ENCODE peak calls at places on chromosomes 12 and 14, in four cellular contexts. Z is NCI-H1105, K is NCI-H1694, T is mucosa of descending colon. J is an unnamed sample.

GRCh38 chr14:55052259-55052930 is 948 bp downstream of the MAPK1IP1L start:
- DNase-seq in Z (no peak), K (no peak), T (no peak), J (no peak)

GRCh38 chr12:11130999-11131398 is 3.4 kb downstream of the TAS2R30 start:
- DNase-seq in Z (no peak), K (no peak), T (no peak), J (no peak)

GRCh38 chr12:27344760-27345159 is 12.1 kb downstream of the BMAL2 start:
- DNase-seq in Z (no peak), K (no peak), T (no peak), J (no peak)

GRCh38 chr12:97452839-97453238 is 9.8 kb upstream of the RMST start:
- DNase-seq in Z (no peak), K (no peak), T (no peak), J (no peak)

GRCh38 chr12:79128956-79129355 is 264.4 kb downstream of the SYT1 start:
- DNase-seq in Z (no peak), K (no peak), T (no peak), J (no peak)

GRCh38 chr12:119180380-119181040 is 1.8 kb downstream of the HSPB8 start:
- DNase-seq in Z (no peak), K (no peak), T (no peak), J (no peak)

GRCh38 chr14:102504302-102504950 is 5.2 kb downstream of the ANKRD9 start:
- DNase-seq in Z (no peak), K (no peak), T (no peak), J (no peak)

GRCh38 chr14:35117112-35117511 is 4.7 kb downstream of the PPP2R3C start:
- DNase-seq in Z (no peak), K (no peak), T (no peak), J (no peak)

GRCh38 chr14:104891664-104892500 is 26.8 kb downstream of the CEP170B start:
- DNase-seq in Z (no peak), K (no peak), T (peak), J (peak)

GRCh38 chr14:80275208-80275850 is 64.0 kb upstream of the DIO2 start:
- DNase-seq in Z (no peak), K (no peak), T (no peak), J (no peak)

GRCh38 chr14:95156153-95156764 is 1.1 kb downstream of the DICER1 start:
- DNase-seq in Z (no peak), K (peak), T (no peak), J (no peak)

GRCh38 chr14:54177861-54178591 is 218.8 kb upstream of the CDKN3 start:
- DNase-seq in Z (peak), K (no peak), T (no peak), J (no peak)

GRCh38 chr14:102516531-102517411 is 7.2 kb upstream of the ANKRD9 start:
- DNase-seq in Z (peak), K (no peak), T (peak), J (peak)